ENCODE peak calls at places on chromosomes 13 and 19, in nine cellular contexts. N is thyroid gland; E is fibroblast of villous mesenchyme; J is fibroblast of mammary gland; R is pancreas; F is thoracic aorta; C is CD4-positive, CD25-positive, alpha-beta regulatory T cell; X is adrenal gland; Y is iPS DF 6.9. H is an unnamed sample.

GRCh38 chr19:35785087-35785627 is 9.8 kb downstream of the ARHGAP33 start:
- DNase-seq in X (no peak), R (no peak), E (no peak), N (no peak), C (no peak), F (no peak), Y (no peak), J (no peak), H (no peak)

GRCh38 chr19:3024870-3025515 is 4.1 kb downstream of the TLE2 start:
- DNase-seq in Y (no peak), R (no peak), F (no peak), X (no peak), J (no peak), C (no peak), N (no peak), E (no peak), H (no peak)

GRCh38 chr13:91346848-91347211 is 657 bp upstream of the MIR17HG start:
- DNase-seq in X (no peak), J (no peak), F (no peak), E (peak), N (peak), R (peak), C (peak), Y (no peak), H (no peak)

GRCh38 chr13:20924758-20925394 is 22.3 kb upstream of the XPO4 start:
- DNase-seq in J (peak), C (peak), X (peak), Y (no peak), F (no peak), E (peak), N (peak), R (peak), H (peak)

GRCh38 chr13:80084086-80084676 is 256.7 kb downstream of the SPRY2 start:
- DNase-seq in R (no peak), C (no peak), N (no peak), F (no peak), E (peak), J (peak), X (no peak), Y (no peak), H (no peak)

GRCh38 chr19:30664358-30665058 is 292.3 kb downstream of the ZNF536 start:
- DNase-seq in Y (no peak), N (peak), C (no peak), R (peak), J (peak), E (peak), X (peak), F (no peak), H (no peak)

GRCh38 chr13:44692173-44692713 is 116.1 kb upstream of the TSC22D1 start:
- DNase-seq in Y (no peak), N (no peak), E (no peak), F (no peak), R (no peak), J (peak), C (no peak), X (no peak), H (no peak)

GRCh38 chr19:11737964-11738745 is 591 bp downstream of the ZNF823 start:
- DNase-seq in N (peak), C (peak), Y (no peak), F (peak), E (peak), X (peak), J (peak), R (peak), H (peak)

GRCh38 chr19:18636183-18636968 is 452 bp upstream of the KLHL26 start:
- DNase-seq in R (peak), X (peak), F (peak), N (peak), J (peak), Y (peak), E (peak), C (peak), H (peak)

GRCh38 chr13:30138511-30138910 is 168.8 kb downstream of the KATNAL1 start:
- DNase-seq in N (no peak), F (no peak), R (no peak), J (no peak), Y (no peak), C (no peak), E (no peak), X (no peak), H (no peak)

GRCh38 chr19:6216996-6217751 is 62.6 kb downstream of the MLLT1 start:
- DNase-seq in C (no peak), J (no peak), R (no peak), N (peak), F (no peak), Y (peak), X (no peak), E (peak), H (peak)

GRCh38 chr13:112703935-112704633 is 14.2 kb downstream of the ATP11A start:
- DNase-seq in Y (no peak), X (peak), R (no peak), C (no peak), F (no peak), J (no peak), N (no peak), E (no peak), H (peak)

GRCh38 chr19:43652546-43652874 is 12.9 kb upstream of the CADM4 start:
- DNase-seq in N (no peak), C (no peak), R (no peak), Y (no peak), E (no peak), X (no peak), J (no peak), F (no peak), H (no peak)

GRCh38 chr13:45860240-45860639 is 8.7 kb upstream of the SIAH3 start:
- DNase-seq in E (no peak), F (no peak), N (no peak), Y (no peak), J (no peak), X (no peak), C (no peak), R (no peak), H (no peak)

GRCh38 chr13:32752997-32753606 is 166.8 kb downstream of the PDS5B start:
- DNase-seq in R (no peak), Y (no peak), C (no peak), N (no peak), J (no peak), E (no peak), X (no peak), F (no peak), H (no peak)

GRCh38 chr13:20044086-20044485 is 85.6 kb downstream of the ZMYM2 start:
- DNase-seq in J (no peak), E (no peak), R (no peak), Y (no peak), F (no peak), X (no peak), C (no peak), N (peak), H (no peak)

GRCh38 chr13:29536853-29537252 is 58.6 kb downstream of the SLC7A1 start:
- DNase-seq in Y (no peak), E (no peak), J (no peak), C (no peak), X (no peak), R (no peak), N (no peak), F (no peak), H (no peak)

GRCh38 chr19:18401580-18402112 is 4.2 kb upstream of the LRRC25 start:
- DNase-seq in R (no peak), J (peak), N (peak), C (no peak), F (no peak), X (peak), Y (no peak), E (peak), H (no peak)

GRCh38 chr19:13132471-13133166 is 14.6 kb downstream of the NACC1 start:
- DNase-seq in E (no peak), C (no peak), N (peak), J (peak), F (no peak), Y (no peak), X (no peak), R (no peak), H (no peak)

GRCh38 chr13:38684714-38685113 is 2.2 kb upstream of the FREM2 start:
- DNase-seq in F (no peak), E (no peak), Y (no peak), J (no peak), C (no peak), R (no peak), N (no peak), X (no peak), H (no peak)

GRCh38 chr19:44614313-44614712 is 950 bp downstream of the IGSF23 start:
- DNase-seq in J (no peak), F (no peak), C (no peak), N (no peak), R (no peak), X (no peak), E (no peak), Y (no peak), H (no peak)

GRCh38 chr19:53808710-53809125 is 15.4 kb downstream of the NLRP12 start:
- DNase-seq in Y (peak), F (no peak), E (peak), R (no peak), N (no peak), X (no peak), C (no peak), J (peak), H (no peak)

DNA sequence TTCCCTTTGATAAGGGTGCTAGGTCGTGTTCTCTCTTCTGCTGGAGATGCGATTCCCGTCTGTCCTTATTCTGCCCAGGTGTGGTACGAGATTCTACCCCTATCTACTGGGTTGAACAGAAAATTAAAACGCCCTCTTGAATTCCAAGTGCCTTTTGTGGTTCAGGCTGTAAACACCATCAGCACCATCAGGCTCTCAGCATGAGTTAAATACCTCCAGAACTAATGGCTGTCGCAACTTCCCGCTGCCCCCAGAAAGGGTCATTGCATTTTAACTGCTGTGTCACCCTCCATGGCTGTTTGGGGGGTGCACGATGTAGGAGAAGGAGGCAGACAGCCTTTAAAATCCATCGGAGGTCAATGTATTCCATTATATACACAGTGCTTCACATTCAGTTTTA is 177.4 kb downstream of the OXGR1 start:
- DNase-seq in J (no peak), C (no peak), R (no peak), X (no peak), E (no peak), F (no peak), Y (no peak), N (no peak), H (no peak)
- H3K4me3 ChIP-seq in J (no peak), C (no peak), R (no peak), X (no peak), E (no peak), F (peak), Y (no peak), N (no peak), H (no peak)

GRCh38 chr13:47213057-47213456 is 316.2 kb upstream of the HTR2A start:
- DNase-seq in E (peak), Y (no peak), R (no peak), C (no peak), X (no peak), F (no peak), N (no peak), J (peak), H (no peak)

GRCh38 chr13:47216176-47216822 is 319.4 kb upstream of the HTR2A start:
- DNase-seq in E (peak), C (no peak), R (no peak), Y (no peak), X (no peak), J (peak), F (no peak), N (no peak), H (no peak)

GRCh38 chr13:47211106-47211505 is 314.3 kb upstream of the HTR2A start:
- DNase-seq in E (peak), F (no peak), J (peak), R (no peak), C (no peak), Y (no peak), X (no peak), N (no peak), H (no peak)

GRCh38 chr13:47218611-47219010 is 321.8 kb upstream of the HTR2A start:
- DNase-seq in C (no peak), R (no peak), J (peak), X (no peak), F (no peak), N (no peak), E (no peak), Y (no peak), H (no peak)

GRCh38 chr13:47215741-47216140 is 318.9 kb upstream of the HTR2A start:
- DNase-seq in C (no peak), E (peak), X (no peak), R (no peak), N (no peak), Y (no peak), J (peak), F (no peak), H (no peak)
- H3K4me3 ChIP-seq in C (no peak), E (no peak), X (no peak), R (no peak), N (no peak), Y (no peak), J (no peak), F (no peak), H (no peak)

GRCh38 chr13:84360843-84361242 is 478.6 kb upstream of the SLITRK1 start:
- DNase-seq in X (no peak), J (no peak), C (no peak), R (no peak), Y (no peak), N (no peak), E (no peak), F (no peak), H (no peak)
- H3K4me3 ChIP-seq in X (no peak), J (no peak), C (no peak), R (no peak), Y (no peak), N (no peak), E (no peak), F (no peak), H (no peak)

GRCh38 chr13:43514326-43514725 is 272.4 kb downstream of the ENOX1 start:
- DNase-seq in R (no peak), X (no peak), J (no peak), Y (no peak), C (no peak), E (no peak), N (no peak), F (no peak), H (no peak)
- H3K4me3 ChIP-seq in R (no peak), X (no peak), J (no peak), Y (no peak), C (no peak), E (no peak), N (no peak), F (no peak), H (no peak)

DNA sequence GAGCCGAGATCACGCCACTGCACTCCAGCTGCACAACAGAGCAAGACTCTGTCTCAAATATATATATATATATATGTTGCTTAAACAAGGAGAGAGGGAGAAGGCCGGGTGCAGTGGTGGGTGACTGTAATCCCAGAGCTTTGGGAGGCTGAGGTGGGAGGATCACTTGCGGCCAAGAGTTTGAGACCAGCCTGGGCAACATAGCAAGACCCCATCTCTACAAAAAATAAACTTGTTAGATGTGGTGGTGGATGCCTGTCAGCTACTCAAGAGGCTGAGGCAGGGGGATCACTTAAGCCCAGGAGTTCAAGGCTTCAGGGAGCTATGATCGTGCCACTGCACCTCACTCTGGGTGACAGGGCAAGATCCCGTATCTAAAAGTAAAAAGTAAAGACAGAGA is 5.3 kb upstream of the HSD17B14 start:
- DNase-seq in X (no peak), J (no peak), C (no peak), R (no peak), N (no peak), E (no peak), Y (no peak), F (no peak), H (no peak)
- H3K4me3 ChIP-seq in X (no peak), J (no peak), C (no peak), R (no peak), N (no peak), E (no peak), Y (no peak), F (no peak), H (no peak)

GRCh38 chr19:1284979-1285736 is 515 bp upstream of the EFNA2 start:
- DNase-seq in E (no peak), J (no peak), Y (no peak), R (no peak), N (no peak), F (no peak), C (no peak), X (no peak), H (no peak)

GRCh38 chr19:1286451-1286858 is 782 bp downstream of the EFNA2 start:
- DNase-seq in J (no peak), X (no peak), R (no peak), C (no peak), E (no peak), Y (no peak), F (no peak), N (no peak), H (no peak)

GRCh38 chr19:1284293-1284978 is 1.2 kb upstream of the EFNA2 start:
- DNase-seq in N (no peak), J (no peak), E (no peak), Y (no peak), F (no peak), C (no peak), X (no peak), R (no peak), H (no peak)

GRCh38 chr19:1286859-1287621 is 1.4 kb downstream of the EFNA2 start:
- DNase-seq in R (no peak), N (no peak), C (no peak), J (no peak), X (no peak), Y (no peak), F (no peak), E (no peak), H (no peak)

DNA sequence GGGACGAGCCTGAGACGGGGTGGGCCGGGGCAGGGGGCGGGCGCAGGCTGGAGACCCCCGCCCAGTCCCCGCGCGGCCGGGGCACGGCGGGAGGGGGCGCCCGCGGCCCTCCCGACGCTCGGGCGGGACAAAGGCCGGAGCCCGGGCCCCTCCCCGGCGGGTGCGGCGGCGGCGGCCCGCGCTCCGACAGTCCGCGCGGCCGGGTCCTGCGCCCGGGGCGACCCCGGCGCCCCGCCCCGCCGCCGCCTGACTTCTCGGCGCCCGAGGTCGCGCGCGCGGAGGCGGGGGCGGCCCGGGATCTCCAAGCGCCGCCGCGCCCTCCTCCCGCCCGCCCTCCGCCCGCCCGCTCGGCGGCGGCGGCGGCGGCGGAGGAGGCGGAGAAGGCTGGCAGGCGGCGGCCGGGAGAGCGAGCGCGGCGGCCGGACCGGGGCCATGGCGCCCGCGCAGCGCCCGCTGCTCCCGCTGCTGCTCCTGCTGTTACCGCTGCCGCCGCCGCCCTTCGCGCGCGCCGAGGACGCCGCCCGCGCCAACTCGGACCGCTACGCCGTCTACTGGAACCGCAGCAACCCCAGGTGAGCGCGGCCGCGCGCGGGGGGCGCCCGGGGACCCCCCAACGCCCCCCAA is at the start of gene EFNA2:
- DNase-seq in E (no peak), C (no peak), X (no peak), J (no peak), R (no peak), N (no peak), F (no peak), Y (no peak), H (no peak)
- H3K4me3 ChIP-seq in E (no peak), C (no peak), X (no peak), J (no peak), R (peak), N (no peak), F (no peak), Y (peak), H (no peak)

GRCh38 chr19:14478113-14478545 is 3.0 kb upstream of the PTGER1 start:
- DNase-seq in J (no peak), Y (no peak), N (no peak), C (no peak), E (no peak), X (no peak), R (no peak), F (no peak), H (no peak)

GRCh38 chr19:14480695-14481069 is 5.5 kb upstream of the PTGER1 start:
- DNase-seq in N (no peak), X (no peak), E (no peak), C (no peak), Y (no peak), J (peak), F (no peak), R (no peak), H (no peak)

GRCh38 chr19:14479985-14480694 is 5.0 kb upstream of the PTGER1 start:
- DNase-seq in E (no peak), X (no peak), N (no peak), J (no peak), C (peak), R (no peak), F (no peak), Y (peak), H (no peak)

GRCh38 chr19:14477417-14478112 is 2.4 kb upstream of the PTGER1 start:
- DNase-seq in J (no peak), F (no peak), N (no peak), E (no peak), R (no peak), X (no peak), C (no peak), Y (no peak), H (no peak)

GRCh38 chr19:14479309-14479984 is 4.3 kb upstream of the PTGER1 start:
- DNase-seq in C (no peak), X (no peak), J (no peak), R (no peak), Y (no peak), N (no peak), E (no peak), F (no peak), H (no peak)
- H3K4me3 ChIP-seq in C (no peak), X (no peak), J (no peak), R (no peak), Y (no peak), N (no peak), E (no peak), F (no peak), H (no peak)

GRCh38 chr13:106173346-106173745 is 362.1 kb downstream of the EFNB2 start:
- DNase-seq in C (no peak), X (no peak), R (no peak), N (peak), J (no peak), F (no peak), E (no peak), Y (no peak), H (no peak)
- H3K4me3 ChIP-seq in C (no peak), X (no peak), R (no peak), N (no peak), J (no peak), F (no peak), E (no peak), Y (no peak), H (no peak)

DNA sequence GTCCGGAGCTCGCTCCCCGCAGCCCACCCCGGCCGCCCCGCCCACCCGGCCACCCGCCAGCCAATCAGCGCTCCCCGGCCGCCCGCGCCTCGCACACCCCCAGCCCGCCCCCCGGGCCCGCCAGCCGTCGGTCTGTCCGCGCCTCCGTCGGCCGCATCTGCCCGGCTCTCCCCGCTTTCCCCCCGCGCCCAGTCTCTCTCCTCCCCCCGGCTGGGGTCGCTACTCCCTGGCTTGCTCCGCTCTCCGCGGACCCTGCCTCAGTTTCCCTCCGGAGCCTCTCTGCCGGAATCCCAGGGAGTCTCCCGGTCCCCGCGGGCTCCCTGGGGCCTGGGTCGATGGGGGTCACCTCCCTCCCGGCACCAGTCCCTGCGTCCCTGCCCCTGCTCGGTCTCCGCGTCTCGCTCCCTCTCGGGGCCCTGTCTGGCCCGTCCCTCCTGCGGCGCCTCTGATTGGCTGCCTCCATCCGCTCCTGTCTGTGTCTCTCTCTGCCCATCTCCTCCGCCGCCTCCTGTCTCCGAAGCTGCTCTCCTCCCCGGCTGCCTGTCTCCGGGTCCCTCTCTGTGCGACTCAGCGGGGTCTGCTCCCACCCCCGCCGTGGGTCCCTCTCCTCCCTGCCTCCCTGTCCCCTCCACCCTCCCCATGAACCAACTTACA is 485 bp downstream of the IL11 start:
- DNase-seq in E (peak), J (peak), N (no peak), F (no peak), Y (no peak), C (no peak), X (no peak), R (no peak), H (no peak)
- H3K4me3 ChIP-seq in E (peak), J (peak), N (no peak), F (peak), Y (peak), C (no peak), X (no peak), R (no peak), H (no peak)